ENCODE peak calls at places on chromosome 14, in nine cellular contexts. P is suprapubic skin; B is H9; O is endothelial cell; I is astrocyte of the spinal cord; S is cardiac fibroblast; W is CD4-positive, alpha-beta T cell; Q is mucosa of descending colon; D is GM13977. J is an unnamed sample.

GRCh38 chr14:69038449-69039286 is 59.6 kb upstream of the ACTN1 start:
- DNase-seq in P (no peak), Q (no peak), B (no peak), S (peak; percentile 83), O (no peak), W (no peak), D (no peak), I (peak; percentile 90), J (no peak)

GRCh38 chr14:69048456-69048855 is 69.4 kb upstream of the ACTN1 start:
- DNase-seq in I (no peak), S (peak; percentile 37), O (no peak), W (peak; percentile 12), B (no peak), P (no peak), Q (no peak), D (no peak), J (no peak)

GRCh38 chr14:59123975-59124374 is 64.5 kb upstream of the DAAM1 start:
- DNase-seq in P (no peak), B (no peak), Q (no peak), W (no peak), I (peak; percentile 35), O (no peak), S (peak; percentile 41), D (no peak), J (no peak)

GRCh38 chr14:24996930-24997329 is 53.0 kb downstream of the STXBP6 start:
- DNase-seq in I (no peak), B (no peak), D (no peak), P (no peak), W (no peak), S (no peak), O (no peak), Q (no peak), J (no peak)

GRCh38 chr14:105059035-105059916 is 6.0 kb downstream of the GPR132 start:
- DNase-seq in D (no peak), B (peak; percentile 60), W (no peak), S (peak; percentile 35), Q (no peak), O (no peak), P (peak; percentile 56), I (no peak), J (no peak)

GRCh38 chr14:34843011-34843554 is 32.1 kb downstream of the BAZ1A start:
- DNase-seq in D (peak; percentile 53), W (no peak), P (no peak), B (no peak), O (no peak), Q (no peak), S (peak; percentile 69), I (peak; percentile 78), J (no peak)

GRCh38 chr14:104138891-104139459 is 588 bp downstream of the KIF26A start:
- DNase-seq in O (peak; percentile 38), I (no peak), Q (peak; percentile 43), D (no peak), S (no peak), W (no peak), P (peak; percentile 62), B (no peak), J (no peak)

GRCh38 chr14:56394826-56395543 is 184.6 kb upstream of the TMEM260 start:
- DNase-seq in W (no peak), P (no peak), S (no peak), B (no peak), D (no peak), Q (no peak), I (no peak), O (no peak), J (no peak)

GRCh38 chr14:97301931-97302559 is 504.9 kb downstream of the VRK1 start:
- DNase-seq in S (no peak), I (no peak), B (peak; percentile 42), O (no peak), P (no peak), D (no peak), W (no peak), Q (no peak), J (no peak)

GRCh38 chr14:97298775-97299174 is 501.6 kb downstream of the VRK1 start:
- DNase-seq in Q (no peak), S (no peak), P (no peak), O (no peak), D (no peak), I (no peak), B (no peak), W (no peak), J (no peak)

GRCh38 chr14:97299661-97300060 is 502.5 kb downstream of the VRK1 start:
- DNase-seq in B (peak; percentile 59), P (no peak), S (no peak), D (no peak), W (no peak), Q (no peak), O (no peak), I (no peak), J (no peak)

GRCh38 chr14:97295108-97295710 is 498.0 kb downstream of the VRK1 start:
- DNase-seq in W (no peak), S (no peak), D (no peak), P (no peak), O (no peak), B (no peak), Q (no peak), I (no peak), J (no peak)

GRCh38 chr14:97298331-97298730 is 501.1 kb downstream of the VRK1 start:
- DNase-seq in D (no peak), B (peak; percentile 58), Q (no peak), S (no peak), W (no peak), O (peak; percentile 47), I (no peak), P (no peak), J (no peak)
- TF ChIP-seq CTCF in D (no peak), B (peak; percentile 85), Q (no peak), S (no peak), W (no peak), O (peak; percentile 65), I (peak; percentile 7), P (no peak), J (no peak)

DNA sequence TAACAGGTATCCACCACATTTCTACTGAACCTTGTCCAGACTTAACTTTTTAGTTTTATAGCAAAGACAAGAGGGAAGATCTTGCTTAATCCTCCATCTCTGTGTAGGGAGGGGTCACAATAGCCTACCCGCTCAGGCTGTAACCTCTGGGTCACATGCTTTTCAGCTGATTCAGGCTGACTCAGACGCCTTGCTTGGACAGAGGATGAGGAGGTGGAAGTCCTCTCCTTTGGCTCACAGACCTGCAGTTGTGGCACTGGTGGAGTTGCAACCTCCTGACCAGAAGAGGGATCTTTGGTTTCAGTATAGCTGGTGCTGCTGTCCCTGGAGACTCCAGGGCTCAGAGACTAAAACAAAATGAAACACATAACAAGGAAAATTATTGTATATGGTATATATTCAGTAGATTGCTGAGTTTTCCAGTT is 16.2 kb downstream of the ACIN1 start:
- DNase-seq in P (peak; percentile 89), D (no peak), W (no peak), B (no peak), S (peak; percentile 95), I (peak; percentile 91), O (no peak), Q (no peak), J (no peak)
- TF ChIP-seq CTCF in P (no peak), D (no peak), W (no peak), B (no peak), S (no peak), I (no peak), O (no peak), Q (no peak), J (no peak)

DNA sequence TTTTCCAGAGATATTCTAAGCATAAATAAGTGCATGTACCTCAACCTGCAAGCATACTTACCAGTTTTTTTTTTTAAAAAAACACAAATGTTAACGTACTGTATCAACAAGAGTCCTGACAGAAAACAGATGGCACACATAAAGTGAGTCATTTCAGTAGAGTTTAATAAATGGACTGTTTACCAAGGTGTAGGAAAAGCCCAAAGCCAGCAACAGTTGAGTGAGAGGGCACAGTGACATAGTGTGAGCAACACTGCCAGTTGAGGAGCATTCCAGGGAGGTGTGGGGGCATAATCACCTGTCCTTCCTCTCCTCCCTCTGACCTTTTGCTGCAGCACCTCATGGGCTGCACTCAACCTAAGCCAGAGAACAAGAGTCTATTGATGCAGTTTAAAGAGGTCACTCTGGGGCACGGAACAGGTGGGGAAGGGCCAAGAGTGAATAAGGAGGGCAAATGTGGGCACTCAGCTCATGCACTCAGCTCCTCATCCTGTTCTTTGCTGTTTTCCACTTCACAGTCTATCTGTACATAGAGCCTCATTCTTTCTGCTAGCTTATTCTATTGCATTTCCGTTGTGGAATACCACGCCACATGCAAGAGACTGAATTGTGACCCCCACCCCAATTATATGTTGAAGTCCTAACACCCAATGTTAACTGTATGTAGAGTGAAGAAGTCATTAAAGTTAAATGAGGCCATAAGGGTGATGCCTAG is 29.3 kb downstream of the DHRS2 start:
- DNase-seq in S (no peak), I (no peak), D (no peak), O (no peak), Q (no peak), P (no peak), W (no peak), B (no peak), J (no peak)
- TF ChIP-seq CTCF in S (no peak), I (no peak), D (peak; percentile 7), O (no peak), Q (no peak), P (no peak), W (no peak), B (no peak), J (no peak)

DNA sequence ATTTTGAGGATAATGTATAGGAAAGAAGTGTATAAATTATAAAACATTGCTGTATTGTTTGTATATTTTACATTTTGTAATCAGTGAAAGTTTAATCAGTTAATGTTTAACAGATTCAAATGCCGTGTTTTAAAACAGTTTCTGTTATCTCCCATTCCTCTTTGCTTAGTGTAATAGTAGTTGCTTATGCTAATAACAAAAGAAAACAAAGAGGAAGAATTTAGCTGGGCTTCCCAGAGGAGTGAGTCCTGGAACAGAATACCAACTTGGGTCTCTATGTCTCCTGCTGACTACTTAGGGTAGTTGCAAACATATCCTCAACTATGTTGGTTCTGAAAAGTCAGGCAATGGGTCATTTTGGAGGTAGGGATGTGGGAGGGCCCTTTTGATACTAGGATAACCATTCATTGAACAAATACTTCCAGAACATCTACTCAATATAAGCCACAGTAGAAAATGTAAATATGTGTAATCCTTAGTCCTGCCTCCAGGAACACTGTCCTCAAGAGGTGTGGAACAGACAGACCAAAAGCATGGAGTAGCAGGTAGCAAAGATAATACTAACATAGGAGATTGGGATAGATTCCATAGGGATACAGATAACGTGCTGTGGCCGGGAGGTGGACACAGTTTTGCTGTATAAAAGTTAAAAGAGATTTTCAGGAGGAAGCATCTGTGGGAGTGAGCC is 36.1 kb upstream of the EVL start:
- DNase-seq in W (no peak), I (peak; percentile 32), D (no peak), O (no peak), S (peak; percentile 47), Q (no peak), B (no peak), P (no peak), J (no peak)
- TF ChIP-seq CTCF in W (no peak), I (peak; percentile 20), D (no peak), O (no peak), S (no peak), Q (no peak), B (no peak), P (no peak), J (no peak)

J was measured in activated B cell treated with CpG ODN at 0.5 μM for 24 hours.